ENCODE peak calls at places on chromosomes 1 and 21, in eight cellular contexts. One of them, this sample, is unnamed. For H3K4me1, the result is how much of the 10 kb centered on the place peaks cover.

GRCh38 chr1:232610187-232610901 is 19.6 kb downstream of the SIPA1L2 start:
- DNase-seq in Peyer's patch: no peak
- DNase-seq in suprapubic skin: no peak
- DNase-seq in uterus: no peak
- DNase-seq in transverse colon: no peak
- DNase-seq in left ventricle myocardium inferior: no peak
- DNase-seq in GM23338: no peak
- DNase-seq in SJSA1: no peak
- DNase-seq in this sample: no peak

GRCh38 chr1:234884701-234885100 is 243.9 kb downstream of the TOMM20 start:
- DNase-seq in SJSA1: no peak
- DNase-seq in Peyer's patch: no peak
- DNase-seq in GM23338: no peak
- DNase-seq in left ventricle myocardium inferior: no peak
- DNase-seq in uterus: peak
- DNase-seq in transverse colon: no peak
- DNase-seq in suprapubic skin: no peak
- DNase-seq in this sample: no peak

GRCh38 chr1:162151900-162152829 is 82.7 kb downstream of the NOS1AP start:
- DNase-seq in GM23338: no peak
- DNase-seq in transverse colon: no peak
- DNase-seq in SJSA1: no peak
- DNase-seq in uterus: no peak
- DNase-seq in suprapubic skin: no peak
- DNase-seq in Peyer's patch: no peak
- DNase-seq in left ventricle myocardium inferior: no peak
- DNase-seq in this sample: peak

GRCh38 chr1:155323729-155324040 is 3.0 kb downstream of the RUSC1 start:
- DNase-seq in uterus: peak
- DNase-seq in left ventricle myocardium inferior: peak
- DNase-seq in suprapubic skin: peak
- DNase-seq in transverse colon: peak
- DNase-seq in GM23338: peak
- DNase-seq in SJSA1: peak
- DNase-seq in Peyer's patch: peak
- DNase-seq in this sample: peak

GRCh38 chr1:43982798-43983197 is 3.8 kb downstream of the B4GALT2 start:
- DNase-seq in GM23338: no peak
- DNase-seq in SJSA1: no peak
- DNase-seq in left ventricle myocardium inferior: no peak
- DNase-seq in suprapubic skin: no peak
- DNase-seq in uterus: no peak
- DNase-seq in Peyer's patch: no peak
- DNase-seq in transverse colon: no peak
- DNase-seq in this sample: no peak

GRCh38 chr1:217076902-217077301 is 353.7 kb upstream of the ESRRG start:
- DNase-seq in Peyer's patch: no peak
- DNase-seq in suprapubic skin: no peak
- DNase-seq in transverse colon: no peak
- DNase-seq in GM23338: peak
- DNase-seq in uterus: no peak
- DNase-seq in left ventricle myocardium inferior: no peak
- DNase-seq in SJSA1: no peak
- DNase-seq in this sample: peak

GRCh38 chr1:15181564-15181963 is 28.0 kb downstream of the TMEM51 start:
- DNase-seq in SJSA1: no peak
- DNase-seq in Peyer's patch: no peak
- DNase-seq in GM23338: no peak
- DNase-seq in transverse colon: no peak
- DNase-seq in left ventricle myocardium inferior: no peak
- DNase-seq in uterus: no peak
- DNase-seq in suprapubic skin: no peak
- DNase-seq in this sample: no peak

GRCh38 chr1:17562375-17562774 is 22.9 kb downstream of the ARHGEF10L start:
- DNase-seq in uterus: no peak
- DNase-seq in transverse colon: no peak
- DNase-seq in SJSA1: no peak
- DNase-seq in GM23338: no peak
- DNase-seq in left ventricle myocardium inferior: no peak
- DNase-seq in Peyer's patch: no peak
- DNase-seq in suprapubic skin: no peak
- DNase-seq in this sample: no peak

GRCh38 chr1:208924011-208924410 is 659.5 kb upstream of the CAMK1G start:
- DNase-seq in GM23338: no peak
- DNase-seq in suprapubic skin: no peak
- DNase-seq in SJSA1: no peak
- DNase-seq in left ventricle myocardium inferior: no peak
- DNase-seq in uterus: no peak
- DNase-seq in transverse colon: no peak
- DNase-seq in Peyer's patch: no peak
- DNase-seq in this sample: no peak

GRCh38 chr1:116362050-116362449 is 11.0 kb upstream of the ATP1A1 start:
- DNase-seq in left ventricle myocardium inferior: no peak
- DNase-seq in transverse colon: no peak
- DNase-seq in SJSA1: no peak
- DNase-seq in suprapubic skin: no peak
- DNase-seq in uterus: no peak
- DNase-seq in Peyer's patch: peak
- DNase-seq in GM23338: no peak
- DNase-seq in this sample: no peak

GRCh38 chr1:150516050-150516591 is 569 bp downstream of the FALEC start:
- DNase-seq in transverse colon: no peak
- DNase-seq in Peyer's patch: no peak
- DNase-seq in suprapubic skin: no peak
- DNase-seq in SJSA1: no peak
- DNase-seq in left ventricle myocardium inferior: no peak
- DNase-seq in GM23338: peak
- DNase-seq in uterus: peak
- DNase-seq in this sample: no peak

GRCh38 chr1:94729287-94729686 is 90.9 kb upstream of the SLC44A3 start:
- DNase-seq in uterus: no peak
- DNase-seq in left ventricle myocardium inferior: no peak
- DNase-seq in transverse colon: no peak
- DNase-seq in SJSA1: no peak
- DNase-seq in Peyer's patch: no peak
- DNase-seq in GM23338: no peak
- DNase-seq in suprapubic skin: no peak
- DNase-seq in this sample: peak

GRCh38 chr1:203381151-203381751 is 30.3 kb upstream of the FMOD start:
- DNase-seq in left ventricle myocardium inferior: no peak
- DNase-seq in uterus: no peak
- DNase-seq in suprapubic skin: no peak
- DNase-seq in SJSA1: no peak
- DNase-seq in Peyer's patch: no peak
- DNase-seq in GM23338: no peak
- DNase-seq in transverse colon: no peak
- DNase-seq in this sample: no peak

DNA sequence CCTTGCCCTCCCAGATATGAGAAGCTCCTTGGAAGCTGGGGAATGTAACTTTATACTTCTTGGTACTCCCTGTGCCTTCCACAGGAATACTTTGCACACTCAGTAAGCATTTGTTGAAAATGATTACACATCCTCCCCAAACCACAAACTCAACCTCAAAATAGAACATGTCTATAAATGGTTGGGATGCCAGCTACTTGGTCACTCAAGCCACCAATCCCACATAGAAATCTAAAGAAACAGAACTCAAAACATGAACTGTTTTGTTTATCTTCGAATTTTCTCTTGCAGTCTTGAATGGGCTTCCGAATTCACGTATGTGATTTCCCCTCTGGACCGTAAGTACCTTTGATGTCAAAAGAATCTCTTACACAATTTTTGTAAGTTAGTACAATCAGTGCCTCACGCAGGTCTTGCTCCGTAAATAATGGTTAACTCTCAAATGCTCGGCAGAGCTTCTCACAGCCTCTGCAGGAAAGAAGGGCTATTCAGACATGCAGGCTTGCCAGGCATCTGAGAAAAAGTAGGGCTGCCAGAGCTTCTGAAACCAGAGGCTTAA is 26.9 kb downstream of the SORT1 start:
- DNase-seq in GM23338: peak
- DNase-seq in suprapubic skin: no peak
- DNase-seq in left ventricle myocardium inferior: no peak
- DNase-seq in uterus: no peak
- DNase-seq in transverse colon: no peak
- DNase-seq in Peyer's patch: no peak
- DNase-seq in SJSA1: peak
- DNase-seq in this sample: peak
- H3K4me1 ChIP-seq in GM23338: under half
- H3K4me1 ChIP-seq in suprapubic skin: under half
- H3K4me1 ChIP-seq in left ventricle myocardium inferior: half or more
- H3K4me1 ChIP-seq in uterus: under half
- H3K4me1 ChIP-seq in transverse colon: under half
- H3K4me1 ChIP-seq in Peyer's patch: under half
- H3K4me1 ChIP-seq in SJSA1: under half
- H3K4me1 ChIP-seq in this sample: under half

DNA sequence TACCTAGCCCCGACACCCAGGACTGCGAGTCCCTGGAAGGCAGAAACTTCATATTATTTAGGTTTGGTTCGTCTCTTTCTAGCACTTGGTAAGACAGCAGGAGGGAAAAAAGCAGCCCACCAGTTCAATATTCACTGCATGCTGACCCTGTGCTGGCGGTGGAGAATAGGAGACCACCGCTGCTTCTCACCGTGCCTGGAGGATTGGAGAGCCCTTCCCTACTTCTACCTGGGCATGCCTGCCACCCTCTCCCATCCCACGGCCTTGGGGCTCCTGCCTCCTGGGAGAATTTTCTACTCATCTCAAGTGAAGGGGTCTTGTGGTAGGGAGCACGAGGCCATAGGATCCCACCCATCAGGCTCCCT is 5.4 kb downstream of the MTHFR start:
- DNase-seq in uterus: no peak
- DNase-seq in suprapubic skin: no peak
- DNase-seq in left ventricle myocardium inferior: no peak
- DNase-seq in SJSA1: no peak
- DNase-seq in transverse colon: no peak
- DNase-seq in GM23338: no peak
- DNase-seq in Peyer's patch: no peak
- DNase-seq in this sample: no peak
- H3K4me1 ChIP-seq in uterus: under half
- H3K4me1 ChIP-seq in suprapubic skin: under half
- H3K4me1 ChIP-seq in left ventricle myocardium inferior: half or more
- H3K4me1 ChIP-seq in SJSA1: under half
- H3K4me1 ChIP-seq in transverse colon: under half
- H3K4me1 ChIP-seq in GM23338: under half
- H3K4me1 ChIP-seq in Peyer's patch: under half
- H3K4me1 ChIP-seq in this sample: under half

GRCh38 chr1:2269922-2270259 is 41.8 kb downstream of the SKI start:
- DNase-seq in SJSA1: no peak
- DNase-seq in GM23338: no peak
- DNase-seq in left ventricle myocardium inferior: no peak
- DNase-seq in suprapubic skin: no peak
- DNase-seq in Peyer's patch: no peak
- DNase-seq in uterus: no peak
- DNase-seq in transverse colon: no peak
- DNase-seq in this sample: no peak
- H3K4me1 ChIP-seq in SJSA1: under half
- H3K4me1 ChIP-seq in GM23338: under half
- H3K4me1 ChIP-seq in left ventricle myocardium inferior: half or more
- H3K4me1 ChIP-seq in suprapubic skin: half or more
- H3K4me1 ChIP-seq in Peyer's patch: under half
- H3K4me1 ChIP-seq in uterus: half or more
- H3K4me1 ChIP-seq in transverse colon: under half
- H3K4me1 ChIP-seq in this sample: under half

DNA sequence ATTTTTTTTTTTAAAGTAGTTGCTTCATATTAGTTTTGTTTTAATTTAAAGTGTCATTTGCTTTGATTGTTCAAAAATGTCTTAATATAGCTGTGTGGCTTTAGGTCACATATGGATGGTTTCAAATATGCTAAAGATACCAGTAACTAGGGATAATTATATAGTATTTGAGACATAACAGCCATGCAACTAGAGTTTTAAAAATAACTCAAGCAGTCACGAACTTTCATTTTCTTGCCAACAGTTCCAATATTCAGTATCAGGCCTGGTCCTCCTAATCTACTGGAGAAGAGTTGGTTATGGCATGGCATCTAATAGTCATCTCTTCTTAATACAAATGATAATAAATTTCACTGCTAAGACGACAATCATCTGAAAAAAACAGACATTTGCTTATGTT is 24.0 kb upstream of the A3GALT2 start:
- DNase-seq in left ventricle myocardium inferior: no peak
- DNase-seq in SJSA1: no peak
- DNase-seq in GM23338: no peak
- DNase-seq in suprapubic skin: no peak
- DNase-seq in uterus: no peak
- DNase-seq in Peyer's patch: no peak
- DNase-seq in transverse colon: no peak
- DNase-seq in this sample: no peak
- H3K4me1 ChIP-seq in left ventricle myocardium inferior: half or more
- H3K4me1 ChIP-seq in SJSA1: half or more
- H3K4me1 ChIP-seq in GM23338: under half
- H3K4me1 ChIP-seq in suprapubic skin: half or more
- H3K4me1 ChIP-seq in uterus: under half
- H3K4me1 ChIP-seq in Peyer's patch: under half
- H3K4me1 ChIP-seq in transverse colon: half or more
- H3K4me1 ChIP-seq in this sample: half or more

GRCh38 chr1:219882116-219882515 is 46.2 kb downstream of the SLC30A10 start:
- DNase-seq in uterus: no peak
- DNase-seq in suprapubic skin: no peak
- DNase-seq in GM23338: no peak
- DNase-seq in left ventricle myocardium inferior: no peak
- DNase-seq in Peyer's patch: no peak
- DNase-seq in transverse colon: no peak
- DNase-seq in SJSA1: no peak
- DNase-seq in this sample: no peak
- H3K4me1 ChIP-seq in uterus: under half
- H3K4me1 ChIP-seq in suprapubic skin: under half
- H3K4me1 ChIP-seq in GM23338: under half
- H3K4me1 ChIP-seq in left ventricle myocardium inferior: under half
- H3K4me1 ChIP-seq in Peyer's patch: under half
- H3K4me1 ChIP-seq in transverse colon: under half
- H3K4me1 ChIP-seq in SJSA1: under half
- H3K4me1 ChIP-seq in this sample: under half

DNA sequence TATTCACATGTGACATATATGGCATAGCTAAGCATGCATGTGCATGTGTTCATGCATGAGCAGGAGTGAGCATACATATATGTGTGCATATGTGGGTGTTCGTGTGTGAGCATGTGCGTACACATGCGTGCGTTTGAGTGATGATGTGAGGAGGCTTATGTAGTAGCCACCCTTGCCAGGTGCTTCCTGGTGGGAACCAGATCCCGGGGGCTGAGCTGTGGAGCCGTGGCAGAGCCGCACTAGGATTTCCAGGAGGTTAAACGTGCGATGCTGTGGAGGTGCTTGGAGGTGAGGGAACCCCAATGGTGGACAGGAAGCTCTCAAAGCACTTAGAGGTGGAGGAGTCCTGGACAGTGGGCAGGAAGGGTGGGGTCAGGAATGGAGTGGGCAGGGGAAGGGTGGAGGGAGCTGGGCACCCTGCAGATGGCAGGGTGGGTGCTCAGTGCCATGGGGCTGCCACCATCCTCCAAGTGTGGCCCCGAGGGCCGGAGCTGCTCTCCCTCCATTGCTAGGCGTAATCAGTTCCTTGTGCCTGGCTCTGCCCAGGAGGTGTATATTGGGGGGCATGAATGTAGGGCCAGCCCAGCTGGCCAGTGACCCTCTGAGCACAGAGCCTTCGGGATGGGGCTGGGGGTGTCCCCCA is 48.5 kb downstream of the COL18A1 start:
- DNase-seq in Peyer's patch: no peak
- DNase-seq in suprapubic skin: no peak
- DNase-seq in SJSA1: no peak
- DNase-seq in GM23338: no peak
- DNase-seq in transverse colon: no peak
- DNase-seq in left ventricle myocardium inferior: peak
- DNase-seq in uterus: no peak
- DNase-seq in this sample: no peak
- H3K4me1 ChIP-seq in Peyer's patch: under half
- H3K4me1 ChIP-seq in suprapubic skin: half or more
- H3K4me1 ChIP-seq in SJSA1: under half
- H3K4me1 ChIP-seq in GM23338: under half
- H3K4me1 ChIP-seq in transverse colon: under half
- H3K4me1 ChIP-seq in left ventricle myocardium inferior: under half
- H3K4me1 ChIP-seq in uterus: under half
- H3K4me1 ChIP-seq in this sample: under half

This sample was measured in cardiac muscle cell.